ENCODE peak calls at places on chromosomes 5 and 9, in eight cellular contexts. H is left ventricle myocardium superior; E is natural killer cell treated with Interleukin-12 subunit alpha and Interleukin-12 subunit beta and Interleukin-15 and Interleukin-18, amount 100 ng/mL, for 72 hours; L is KBM-7; M is GM12891; V is AG08395; W is astrocyte of the cerebellum; N is amygdala. Y is an unnamed sample.

GRCh38 chr5:1747803-1748085 is 51.9 kb downstream of the MRPL36 start:
- DNase-seq in V (no peak), E (no peak), M (no peak), W (no peak), N (no peak), H (no peak), L (no peak), Y (no peak)

GRCh38 chr5:143662020-143662419 is 149.9 kb upstream of the HMHB1 start:
- DNase-seq in W (no peak), E (no peak), M (no peak), N (no peak), L (no peak), H (no peak), V (no peak), Y (no peak)

GRCh38 chr5:54398191-54398590 is 57.3 kb upstream of the HSPB3 start:
- DNase-seq in W (no peak), M (no peak), L (peak; percentile 51), N (no peak), E (no peak), H (no peak), V (no peak), Y (no peak)

GRCh38 chr9:137314561-137315560 is 12.8 kb upstream of the NRARP start:
- DNase-seq in E (no peak), N (no peak), V (no peak), M (peak; percentile 33), H (peak; percentile 34), W (no peak), L (no peak), Y (peak; percentile 23)

GRCh38 chr9:133932633-133933032 is 59.5 kb downstream of the VAV2 start:
- DNase-seq in L (no peak), E (no peak), H (no peak), W (no peak), M (no peak), V (no peak), N (no peak), Y (no peak)

GRCh38 chr9:76245518-76245917 is 148.7 kb downstream of the RFK start:
- DNase-seq in H (no peak), N (no peak), M (no peak), V (no peak), L (peak; percentile 1), E (no peak), W (no peak), Y (no peak)

GRCh38 chr5:140239461-140239860 is 63.4 kb downstream of the PFDN1 start:
- DNase-seq in H (no peak), E (no peak), W (no peak), L (no peak), V (no peak), M (no peak), N (no peak), Y (no peak)

GRCh38 chr5:149387982-149388381 is 8.9 kb upstream of the IL17B start:
- DNase-seq in E (no peak), H (no peak), M (no peak), W (no peak), V (peak; percentile 33), N (no peak), L (no peak), Y (no peak)

GRCh38 chr5:873328-873727 is 19.3 kb downstream of the BRD9 start:
- DNase-seq in H (no peak), L (no peak), V (no peak), W (no peak), N (no peak), M (peak; percentile 83), E (no peak), Y (no peak)

GRCh38 chr9:33737811-33738606 is 57.4 kb upstream of the PRSS3 start:
- DNase-seq in V (peak; percentile 52), H (peak; percentile 36), N (no peak), W (peak; percentile 32), M (no peak), E (no peak), L (peak; percentile 76), Y (no peak)

GRCh38 chr5:158032246-158032645 is 173.3 kb upstream of the CLINT1 start:
- DNase-seq in M (no peak), W (no peak), V (no peak), H (no peak), L (no peak), E (no peak), N (no peak), Y (no peak)

GRCh38 chr5:6264394-6264793 is 114.0 kb downstream of the MED10 start:
- DNase-seq in N (no peak), V (no peak), L (no peak), M (no peak), E (no peak), W (no peak), H (no peak), Y (no peak)

GRCh38 chr5:55363861-55364260 is 56.1 kb downstream of the MTREX start:
- DNase-seq in V (peak; percentile 8), E (no peak), M (no peak), W (peak; percentile 52), H (no peak), L (no peak), N (no peak), Y (no peak)

GRCh38 chr9:132546148-132547051 is 36.0 kb upstream of the BARHL1 start:
- DNase-seq in V (peak; percentile 34), E (no peak), W (peak; percentile 1), M (peak; percentile 36), H (peak; percentile 65), L (peak; percentile 26), N (no peak), Y (no peak)

GRCh38 chr9:137007060-137007815 is 10.9 kb upstream of the CLIC3 start:
- DNase-seq in L (no peak), E (no peak), V (no peak), W (no peak), H (no peak), M (no peak), N (no peak), Y (no peak)

GRCh38 chr5:142836048-142836447 is 65.9 kb downstream of the ARHGAP26 start:
- DNase-seq in V (no peak), N (no peak), E (no peak), L (no peak), W (no peak), M (no peak), H (no peak), Y (no peak)

GRCh38 chr9:101380295-101380694 is 4.5 kb downstream of the BAAT start:
- DNase-seq in M (no peak), L (no peak), E (no peak), H (no peak), N (no peak), W (no peak), V (no peak), Y (no peak)

GRCh38 chr9:84851935-84852585 is 182.5 kb downstream of the NTRK2 start:
- DNase-seq in N (no peak), W (peak; percentile 98), H (no peak), M (no peak), V (peak; percentile 89), E (no peak), L (no peak), Y (no peak)

GRCh38 chr5:95439801-95440493 is 48.8 kb downstream of the FAM81B start:
- DNase-seq in V (no peak), E (no peak), M (no peak), L (no peak), W (no peak), N (no peak), H (no peak), Y (no peak)

GRCh38 chr9:14213504-14213903 is 100.4 kb downstream of the NFIB start:
- DNase-seq in M (no peak), N (no peak), W (no peak), H (no peak), V (no peak), L (no peak), E (no peak), Y (no peak)

GRCh38 chr5:146778795-146779579 is 99.6 kb downstream of the PPP2R2B start:
- DNase-seq in H (no peak), E (no peak), N (no peak), M (no peak), W (no peak), L (no peak), V (no peak), Y (no peak)

GRCh38 chr5:111394580-111394979 is 117.8 kb downstream of the STARD4 start:
- DNase-seq in M (no peak), H (no peak), W (no peak), N (no peak), E (no peak), L (no peak), V (peak; percentile 28), Y (no peak)

GRCh38 chr5:57718155-57718554 is 235.5 kb upstream of the ACTBL2 start:
- DNase-seq in N (no peak), W (no peak), L (no peak), V (peak; percentile 26), M (no peak), H (no peak), E (no peak), Y (no peak)

GRCh38 chr5:65440456-65440855 is 41.3 kb downstream of the ADAMTS6 start:
- DNase-seq in N (no peak), W (no peak), M (no peak), E (no peak), V (no peak), H (no peak), L (no peak), Y (no peak)

GRCh38 chr5:143648696-143649095 is 163.3 kb upstream of the HMHB1 start:
- DNase-seq in N (no peak), M (no peak), H (no peak), W (no peak), L (peak; percentile 5), V (no peak), E (no peak), Y (no peak)

GRCh38 chr9:128625391-128626145 is 31.1 kb downstream of the DYNC2I2 start:
- DNase-seq in W (no peak), N (no peak), M (no peak), E (no peak), L (no peak), V (peak; percentile 55), H (no peak), Y (no peak)

GRCh38 chr5:80191991-80192398 is 63.9 kb downstream of the SERINC5 start:
- DNase-seq in L (no peak), V (no peak), M (no peak), H (peak; percentile 77), W (no peak), E (no peak), N (peak; percentile 29), Y (no peak)

Y was measured in GM19239.